ENCODE peak calls at places on chromosomes 4 and X, in seven cellular contexts. T is body of pancreas, N is GM18507, C is activated T-cell treated with anti-CD3 and anti-CD28 coated beads for 48 hours, L is endothelial cell, B is glomerular endothelial cell, O is AG20443. P is an unnamed sample.

GRCh38 chr4:1116837-1117236 is 3.5 kb upstream of the RNF212 start:
- DNase-seq in L (no peak), B (no peak), N (no peak), T (no peak), C (no peak), O (no peak), P (no peak)

GRCh38 chr4:173288296-173288695 is 45.9 kb downstream of the HMGB2 start:
- DNase-seq in N (peak), T (peak), B (peak), O (peak), C (peak), L (peak), P (peak)

GRCh38 chrX:46683023-46683422 is 75.9 kb downstream of the SLC9A7 start:
- DNase-seq in O (peak), T (no peak), L (no peak), B (no peak), N (no peak), C (no peak), P (no peak)

GRCh38 chr4:31241504-31241903 is 521.3 kb downstream of the PCDH7 start:
- DNase-seq in T (no peak), N (no peak), O (no peak), C (no peak), B (no peak), L (no peak), P (no peak)

GRCh38 chrX:13936804-13937203 is 92.9 kb downstream of the GEMIN8 start:
- DNase-seq in C (no peak), O (no peak), B (no peak), N (no peak), L (no peak), T (no peak), P (no peak)

GRCh38 chr4:176875441-176875930 is 82.8 kb upstream of the VEGFC start:
- DNase-seq in C (no peak), N (no peak), O (peak), B (no peak), T (no peak), L (no peak), P (peak)

GRCh38 chr4:10093801-10094552 is 22.6 kb downstream of the WDR1 start:
- DNase-seq in T (no peak), O (peak), B (peak), N (no peak), L (no peak), C (no peak), P (no peak)

GRCh38 chrX:110536788-110537187 is 178.1 kb downstream of the RTL9 start:
- DNase-seq in T (no peak), O (no peak), L (no peak), C (no peak), B (no peak), N (no peak), P (no peak)

GRCh38 chrX:13476384-13476783 is 93.0 kb upstream of the EGFL6 start:
- DNase-seq in B (no peak), T (no peak), O (no peak), L (no peak), N (no peak), C (no peak), P (no peak)

GRCh38 chr4:169207436-169208089 is 63.2 kb downstream of the SH3RF1 start:
- DNase-seq in O (no peak), L (no peak), T (no peak), B (no peak), C (no peak), N (no peak), P (no peak)

GRCh38 chr4:87516683-87517082 is 12.5 kb downstream of the SPARCL1 start:
- DNase-seq in B (no peak), T (no peak), O (no peak), L (no peak), C (no peak), N (no peak), P (no peak)

GRCh38 chrX:110806145-110806544 is 10.5 kb upstream of the CHRDL1 start:
- DNase-seq in C (no peak), O (peak), L (no peak), B (no peak), N (no peak), T (no peak), P (peak)

GRCh38 chr4:2412885-2413716 is 5.3 kb downstream of the ZFYVE28 start:
- DNase-seq in C (peak), L (peak), B (peak), N (peak), O (peak), T (peak), P (peak)

GRCh38 chrX:139126493-139126892 is 404.0 kb upstream of the F9 start:
- DNase-seq in O (peak), N (peak), B (no peak), T (peak), C (no peak), L (peak), P (no peak)

GRCh38 chr4:30380404-30380998 is 339.7 kb upstream of the PCDH7 start:
- DNase-seq in O (peak), C (peak), N (no peak), L (peak), T (peak), B (peak), P (peak)

GRCh38 chr4:88008133-88008621 is 742 bp downstream of the PKD2 start:
- DNase-seq in T (peak), C (peak), B (no peak), N (no peak), L (peak), O (peak), P (no peak)

GRCh38 chrX:46865281-46865680 is 28.4 kb downstream of the RP2 start:
- DNase-seq in O (peak), B (peak), L (no peak), N (no peak), C (no peak), T (peak), P (peak)

GRCh38 chr4:17511950-17512795 is at the start of gene QDPR:
- DNase-seq in N (peak), B (no peak), T (peak), L (peak), O (peak), C (peak), P (peak)

GRCh38 chrX:31580227-31580626 is 508.4 kb upstream of the FTHL17 start:
- DNase-seq in T (no peak), L (no peak), O (no peak), C (no peak), B (no peak), N (no peak), P (no peak)

GRCh38 chr4:160772668-160773067 is 1391.1 kb downstream of the FSTL5 start:
- DNase-seq in B (no peak), N (no peak), T (no peak), O (no peak), L (no peak), C (no peak), P (no peak)

GRCh38 chrX:114619874-114620273 is 36.0 kb downstream of the HTR2C start:
- DNase-seq in N (no peak), B (no peak), T (no peak), O (peak), L (peak), C (no peak), P (no peak)

GRCh38 chr4:185039508-185040273 is 21.4 kb downstream of the HELT start:
- DNase-seq in C (no peak), L (peak), N (peak), B (peak), O (peak), T (peak), P (peak)

GRCh38 chr4:124135409-124135813 is 577.1 kb downstream of the ANKRD50 start:
- DNase-seq in L (no peak), B (no peak), N (no peak), C (no peak), T (no peak), O (peak), P (peak)

GRCh38 chr4:59195867-59196266 is 2004.3 kb upstream of the ADGRL3 start:
- DNase-seq in B (no peak), N (no peak), C (no peak), L (no peak), T (no peak), O (no peak), P (no peak)

GRCh38 chr4:156575430-156576073 is 396.0 kb downstream of the PDGFC start:
- DNase-seq in L (no peak), N (no peak), B (no peak), T (no peak), C (no peak), O (no peak), P (no peak)

P was measured in stromal cell of bone marrow.